ENCODE peak calls at places on chromosomes 11 and 22, in ten cellular contexts. C is keratinocyte, U is ovary, M is endodermal cell, H is kidney, E is HepG2, Q is esophagus squamous epithelium, B is HCT116, K is A549, V is spleen. A is an unnamed sample.
A peak's percentile ranks its signal among the peaks of the same experiment; 100 is the strongest.

GRCh38 chr11:16968196-16968595 is 46.0 kb downstream of the PLEKHA7 start:
- DNase-seq in B (no peak), K (no peak), Q (no peak), H (no peak), E (no peak), C (no peak), M (no peak), U (no peak), V (no peak), A (no peak)

GRCh38 chr11:27963370-27963769 is 144.6 kb downstream of the KIF18A start:
- DNase-seq in B (no peak), C (no peak), U (no peak), M (no peak), H (no peak), K (no peak), V (no peak), E (no peak), Q (no peak), A (no peak)

GRCh38 chr11:73359341-73359740 is 16.9 kb upstream of the RELT start:
- DNase-seq in K (no peak), H (peak; percentile 87), Q (no peak), B (no peak), E (no peak), U (no peak), C (no peak), V (no peak), M (no peak), A (no peak)

GRCh38 chr11:64000026-64000739 is 13.9 kb downstream of the OTUB1 start:
- DNase-seq in H (peak; percentile 89), C (no peak), K (no peak), U (peak; percentile 74), V (peak; percentile 94), E (no peak), M (peak; percentile 91), B (no peak), Q (no peak), A (peak; percentile 65)

GRCh38 chr22:27903805-27904473 is 15.1 kb downstream of the PITPNB start:
- DNase-seq in H (no peak), E (no peak), B (no peak), K (no peak), C (no peak), U (no peak), V (no peak), M (no peak), Q (no peak), A (no peak)

GRCh38 chr22:50620861-50621490 is 7.0 kb downstream of the ARSA start:
- DNase-seq in C (peak; percentile 48), K (no peak), M (no peak), H (peak; percentile 73), B (no peak), Q (no peak), V (peak; percentile 88), U (no peak), E (peak; percentile 25), A (peak; percentile 51)

GRCh38 chr11:80327971-80328614 is 887.3 kb upstream of the TENM4 start:
- DNase-seq in E (no peak), Q (no peak), V (no peak), K (no peak), M (peak; percentile 45), H (no peak), C (no peak), B (no peak), U (no peak), A (no peak)

GRCh38 chr11:65207918-65208784 is 26.4 kb downstream of the CAPN1 start:
- DNase-seq in Q (no peak), E (no peak), B (no peak), V (no peak), H (no peak), U (no peak), K (no peak), C (no peak), M (peak; percentile 28), A (no peak)

GRCh38 chr11:72075109-72075508 is 5.2 kb downstream of the NUMA1 start:
- DNase-seq in C (no peak), Q (no peak), U (no peak), M (peak; percentile 66), H (no peak), V (no peak), B (no peak), K (peak; percentile 35), E (no peak), A (no peak)

GRCh38 chr22:26273011-26273675 is 103.9 kb downstream of the SEZ6L start:
- DNase-seq in M (no peak), Q (no peak), V (no peak), E (no peak), B (no peak), K (no peak), U (no peak), C (no peak), H (no peak), A (no peak)

GRCh38 chr11:20162824-20163777 is 2.8 kb upstream of the DBX1 start:
- DNase-seq in H (no peak), B (no peak), E (no peak), U (no peak), V (no peak), M (peak; percentile 89), Q (no peak), C (no peak), K (peak; percentile 24), A (no peak)

GRCh38 chr11:32131321-32131720 is 40.4 kb downstream of the RCN1 start:
- DNase-seq in Q (no peak), H (no peak), K (no peak), E (no peak), M (no peak), B (no peak), U (no peak), C (no peak), V (no peak), A (no peak)

GRCh38 chr11:10657308-10658271 is 36.0 kb downstream of the IRAG1 start:
- DNase-seq in Q (no peak), M (no peak), H (no peak), U (no peak), K (peak; percentile 25), B (no peak), E (no peak), C (no peak), V (no peak), A (no peak)

DNA sequence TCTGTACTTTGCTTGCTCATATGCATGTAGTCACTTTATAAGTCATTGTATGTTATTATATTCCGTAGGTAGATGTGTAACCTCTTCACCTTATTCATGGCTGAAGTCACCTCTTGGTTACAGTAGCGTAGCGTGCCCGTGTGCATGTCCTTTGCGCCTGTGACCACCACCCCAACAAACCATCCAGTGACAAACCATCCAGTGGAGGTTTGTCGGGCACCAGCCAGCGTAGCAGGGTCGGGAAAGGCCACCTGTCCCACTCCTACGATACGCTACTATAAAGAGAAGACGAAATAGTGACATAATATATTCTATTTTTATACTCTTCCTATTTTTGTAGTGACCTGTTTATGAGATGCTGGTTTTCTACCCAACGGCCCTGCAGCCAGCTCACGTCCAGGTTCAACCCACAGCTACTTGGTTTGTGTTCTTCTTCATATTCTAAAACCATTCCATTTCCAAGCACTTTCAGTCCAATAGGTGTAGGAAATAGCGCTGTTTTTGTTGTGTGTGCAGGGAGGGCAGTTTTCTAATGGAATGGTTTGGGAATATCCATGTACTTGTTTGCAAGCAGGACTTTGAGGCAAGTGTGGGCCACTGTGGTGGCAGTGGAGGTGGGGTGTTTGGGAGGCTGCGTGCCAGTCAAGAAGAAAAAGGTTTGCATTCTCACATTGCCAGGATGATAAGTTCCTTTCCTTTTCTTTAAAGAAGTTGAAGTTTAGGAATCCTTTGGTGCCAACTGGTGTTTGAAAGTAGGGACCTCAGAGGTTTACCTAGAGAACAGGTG is 11.1 kb downstream of the CCND1 start:
- DNase-seq in C (no peak), M (no peak), U (no peak), Q (no peak), B (no peak), H (peak; percentile 42), V (peak; percentile 47), K (no peak), E (no peak), A (no peak)
- H3K27ac ChIP-seq in C (no peak overlapping the region), M (no peak overlapping the region), U (no peak overlapping the region), Q (no peak overlapping the region), B (peak overlapping the region; percentile 27), H (no peak overlapping the region), V (no peak overlapping the region), K (peak overlapping the region; percentile 31), E (no peak overlapping the region), A (no peak overlapping the region)

DNA sequence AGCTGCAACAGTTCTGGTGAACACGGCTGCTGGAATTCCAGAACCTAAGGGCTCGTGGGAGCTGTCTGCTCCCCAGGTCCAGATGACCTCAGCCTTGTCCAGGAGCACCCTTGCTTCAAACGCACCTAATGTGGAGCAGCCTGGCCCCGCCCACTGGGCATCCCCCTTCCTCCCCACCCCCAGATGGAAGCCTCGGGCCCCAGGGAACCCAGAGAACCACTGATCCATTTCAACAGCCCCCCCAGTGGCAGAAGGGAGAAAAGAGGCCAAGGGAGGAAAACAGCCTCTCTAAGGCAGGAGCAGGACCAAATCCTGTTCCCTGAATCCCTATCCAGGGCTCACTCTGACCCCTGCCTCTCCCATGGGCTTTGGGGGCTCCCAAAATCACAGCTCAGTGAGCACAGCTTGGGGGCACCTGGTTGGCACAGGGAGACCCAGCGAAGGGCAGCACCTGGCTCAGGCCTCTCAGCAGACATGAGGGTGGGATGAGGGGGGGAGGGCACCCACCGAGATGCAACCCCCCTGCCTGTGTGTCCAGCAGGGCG is 1.2 kb downstream of the CYTH4 start:
- DNase-seq in H (no peak), Q (no peak), U (no peak), B (no peak), C (no peak), E (no peak), M (no peak), K (no peak), V (peak; percentile 90), A (peak; percentile 20)
- H3K4me1 ChIP-seq in H (no peaks in the 10 kb centered on the region), Q (no peaks in the 10 kb centered on the region), U (no peaks in the 10 kb centered on the region), B (peaks cover 10% of the 10 kb centered on the region), C (peaks cover 13% of the 10 kb centered on the region), E (no peaks in the 10 kb centered on the region), M (no peaks in the 10 kb centered on the region), K (no peaks in the 10 kb centered on the region), V (peaks cover 100% of the 10 kb centered on the region), A (no peaks in the 10 kb centered on the region)

DNA sequence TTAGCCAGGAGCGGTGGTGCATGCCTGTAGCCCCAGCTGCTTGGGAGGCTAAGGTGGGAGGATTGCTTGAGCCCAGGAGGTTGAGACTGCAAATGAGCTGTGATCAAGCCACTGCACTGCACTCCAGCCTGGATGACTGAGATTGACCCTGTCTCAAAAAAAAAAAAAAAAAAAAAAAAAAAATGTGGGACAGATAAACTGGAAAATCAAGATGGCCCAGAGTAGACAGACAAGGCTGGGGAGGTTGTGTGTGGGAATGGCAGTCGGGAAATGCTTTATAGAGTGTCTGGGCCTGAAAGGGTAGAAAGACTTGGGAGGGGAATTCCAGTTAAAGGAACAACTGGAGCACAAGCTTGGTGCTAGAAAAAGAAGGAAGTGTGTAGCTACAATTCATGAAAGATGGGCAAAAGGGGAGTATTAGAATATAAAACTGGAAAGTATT is 18.2 kb upstream of the WDR74 start:
- DNase-seq in V (no peak), B (no peak), C (no peak), H (no peak), E (no peak), U (no peak), K (no peak), Q (no peak), M (no peak), A (no peak)
- H3K4me3 ChIP-seq in V (no peak overlapping the region), B (peak overlapping the region; percentile 83), C (no peak overlapping the region), H (no peak overlapping the region), E (peak overlapping the region; percentile 86), U (no peak overlapping the region), K (peak overlapping the region; percentile 80), Q (peak overlapping the region; percentile 55), M (peak overlapping the region; percentile 96), A (no peak overlapping the region)

GRCh38 chr11:36196476-36197099 is 92.6 kb downstream of the COMMD9 start:
- DNase-seq in U (no peak), K (no peak), H (no peak), E (no peak), V (no peak), B (no peak), C (no peak), M (no peak), Q (no peak), A (no peak)
- H3K27ac ChIP-seq in U (no peak overlapping the region), K (no peak overlapping the region), H (no peak overlapping the region), E (no peak overlapping the region), V (no peak overlapping the region), B (no peak overlapping the region), C (no peak overlapping the region), M (no peak overlapping the region), Q (no peak overlapping the region), A (no peak overlapping the region)

A was measured in small intestine.